ENCODE peak calls at places on chromosomes 3 and 15, in ten cellular contexts. I is stomach, R is Panc1, H is left ventricle myocardium inferior, A is HCT116, M is IMR-90, D is fibroblast of pulmonary artery, V is PC-3, E is thyroid gland, N is upper lobe of right lung. K is an unnamed sample.

GRCh38 chr15:56146756-56147155 is 96.9 kb downstream of the RFX7 start:
- DNase-seq in A (no peak), E (no peak), N (no peak), R (no peak), H (no peak), M (peak; percentile 37), V (no peak), I (no peak), D (no peak), K (no peak)

GRCh38 chr3:2727566-2728318 is 382.4 kb downstream of the IL5RA start:
- DNase-seq in D (no peak), M (no peak), R (no peak), N (no peak), A (no peak), V (no peak), I (no peak), E (peak; percentile 16), H (no peak), K (no peak)

GRCh38 chr15:67968564-67969440 is 85.3 kb upstream of the PIAS1 start:
- DNase-seq in D (no peak), H (no peak), A (no peak), N (no peak), E (no peak), I (no peak), R (no peak), M (no peak), V (no peak), K (no peak)

GRCh38 chr3:181694805-181695660 is 16.7 kb upstream of the SOX2 start:
- DNase-seq in N (peak; percentile 84), D (no peak), V (no peak), I (peak; percentile 47), H (peak; percentile 40), E (peak; percentile 87), M (no peak), A (no peak), R (no peak), K (no peak)

GRCh38 chr15:99249270-99249817 is at the start of gene TTC23:
- DNase-seq in M (peak; percentile 89), A (peak; percentile 85), I (no peak), N (no peak), R (peak; percentile 72), D (peak; percentile 92), V (peak; percentile 91), E (peak; percentile 31), H (no peak), K (no peak)

GRCh38 chr3:40971191-40972168 is 227.8 kb upstream of the CTNNB1 start:
- DNase-seq in D (peak; percentile 99), A (peak; percentile 42), H (peak; percentile 49), I (peak; percentile 47), E (peak; percentile 84), V (peak; percentile 96), R (peak; percentile 81), M (peak; percentile 86), N (peak; percentile 80), K (no peak)

GRCh38 chr3:152539191-152539764 is 270.5 kb downstream of the MBNL1 start:
- DNase-seq in H (no peak), E (no peak), D (no peak), I (no peak), V (no peak), M (no peak), N (no peak), A (no peak), R (no peak), K (no peak)

GRCh38 chr3:4953119-4953518 is 26.1 kb upstream of the BHLHE40 start:
- DNase-seq in I (no peak), M (no peak), R (no peak), A (no peak), N (no peak), D (no peak), V (peak; percentile 20), E (no peak), H (no peak), K (no peak)

DNA sequence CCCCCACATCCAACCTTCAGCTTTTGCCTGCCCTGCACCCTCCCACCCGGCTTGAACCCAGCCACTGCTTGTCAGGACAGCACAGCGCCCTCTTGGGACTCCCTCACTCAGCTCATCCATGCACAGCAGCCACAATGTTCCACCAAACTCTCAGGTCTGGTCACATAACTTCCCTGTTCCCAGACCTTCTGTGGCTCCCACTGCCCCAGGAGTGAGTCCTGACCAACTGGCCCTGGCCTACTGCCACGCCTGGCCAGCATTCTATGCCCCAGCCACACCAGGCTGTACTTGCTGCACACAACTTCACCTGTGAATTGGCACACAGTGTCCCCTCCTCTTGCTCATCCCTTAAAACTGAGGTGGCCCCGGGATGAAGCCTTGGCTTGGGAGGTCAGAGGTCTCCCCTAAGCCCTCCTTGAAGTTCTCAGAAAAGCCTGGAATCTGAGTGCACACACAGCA is 21.0 kb downstream of the PLXNB1 start:
- DNase-seq in H (no peak), N (peak; percentile 44), V (no peak), A (no peak), M (no peak), R (no peak), D (no peak), E (peak; percentile 1), I (peak; percentile 21), K (peak; percentile 58)
- TF ChIP-seq CTCF in H (no peak), N (no peak), V (peak; percentile 20), A (peak; percentile 18), M (no peak), R (no peak), D (peak; percentile 6), E (no peak), I (no peak), K (no peak)

GRCh38 chr3:53072653-53073552 is 27.0 kb upstream of the SFMBT1 start:
- DNase-seq in I (peak; percentile 86), D (peak; percentile 76), N (peak; percentile 93), E (peak; percentile 82), R (peak; percentile 32), M (peak; percentile 63), A (peak; percentile 48), H (peak; percentile 82), V (peak; percentile 84), K (peak; percentile 87)

GRCh38 chr3:53068176-53068575 is 22.3 kb upstream of the SFMBT1 start:
- DNase-seq in H (no peak), I (no peak), V (no peak), N (no peak), E (no peak), D (no peak), R (no peak), M (no peak), A (no peak), K (no peak)

GRCh38 chr3:53071882-53072431 is 26.1 kb upstream of the SFMBT1 start:
- DNase-seq in V (no peak), R (no peak), H (no peak), M (no peak), E (no peak), A (no peak), D (no peak), N (no peak), I (no peak), K (no peak)

GRCh38 chr3:53067571-53067970 is 21.7 kb upstream of the SFMBT1 start:
- DNase-seq in M (no peak), V (no peak), E (no peak), H (no peak), N (no peak), A (no peak), R (no peak), D (no peak), I (no peak), K (no peak)

DNA sequence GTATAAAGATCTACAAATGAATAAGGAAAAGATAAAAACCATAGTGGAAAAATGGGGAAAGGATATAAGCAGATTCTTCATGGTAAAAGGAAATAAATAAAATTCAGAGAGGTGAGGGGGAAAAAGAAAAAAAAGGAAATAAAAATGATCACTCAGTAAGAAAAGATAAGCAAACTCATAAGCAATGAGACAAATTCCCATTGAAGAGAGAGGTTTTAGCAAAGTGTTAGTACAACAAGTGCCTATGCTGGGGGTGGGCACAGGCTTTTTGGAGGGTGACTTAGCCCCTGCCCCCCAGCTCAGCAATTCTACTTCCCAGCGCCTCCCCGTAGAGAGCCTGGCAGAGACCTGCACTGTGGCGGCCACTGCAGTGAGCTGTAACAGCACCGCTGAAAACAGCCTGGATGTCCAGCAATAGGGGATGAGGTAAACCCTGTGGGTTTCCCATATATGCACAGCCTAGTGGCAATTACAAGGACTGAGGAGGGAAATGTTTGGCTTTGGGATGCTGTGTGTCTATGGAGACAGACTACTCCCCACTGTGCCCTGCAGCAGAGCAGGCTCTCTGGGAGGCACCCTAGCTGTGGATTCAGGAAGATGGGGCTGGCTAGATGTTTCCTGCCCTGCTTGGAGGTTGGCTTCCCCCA is 23.7 kb upstream of the SFMBT1 start:
- DNase-seq in V (no peak), M (peak; percentile 12), D (peak; percentile 23), I (no peak), R (no peak), N (no peak), H (no peak), A (no peak), E (no peak), K (no peak)
- TF ChIP-seq CTCF in V (no peak), M (no peak), D (no peak), I (no peak), R (no peak), N (no peak), H (no peak), A (no peak), E (no peak), K (peak; percentile 27)

GRCh38 chr3:76039431-76039830 is 254.1 kb upstream of the ZNF717 start:
- DNase-seq in H (no peak), N (no peak), R (no peak), I (no peak), E (no peak), A (no peak), D (no peak), V (peak; percentile 61), M (peak; percentile 72), K (no peak)

GRCh38 chr3:76043746-76044145 is 258.4 kb upstream of the ZNF717 start:
- DNase-seq in H (no peak), D (no peak), E (no peak), A (no peak), N (no peak), V (no peak), I (no peak), M (no peak), R (no peak), K (no peak)

GRCh38 chr3:76040946-76041345 is 255.6 kb upstream of the ZNF717 start:
- DNase-seq in V (peak; percentile 47), H (no peak), R (no peak), N (no peak), M (peak; percentile 49), E (no peak), D (peak; percentile 22), A (no peak), I (no peak), K (no peak)

GRCh38 chr3:76047368-76047767 is 262.0 kb upstream of the ZNF717 start:
- DNase-seq in I (no peak), M (no peak), A (no peak), N (no peak), H (no peak), V (no peak), D (no peak), E (no peak), R (no peak), K (no peak)

GRCh38 chr3:76044601-76045600 is 259.6 kb upstream of the ZNF717 start:
- DNase-seq in V (peak; percentile 69), E (peak; percentile 16), I (peak; percentile 38), M (peak; percentile 44), A (no peak), N (no peak), H (no peak), D (peak; percentile 26), R (no peak), K (no peak)
- TF ChIP-seq CTCF in V (peak; percentile 88), E (peak; percentile 7), I (no peak), M (peak; percentile 65), A (peak; percentile 36), N (peak; percentile 45), H (peak; percentile 49), D (peak; percentile 18), R (peak; percentile 46), K (peak; percentile 89)

DNA sequence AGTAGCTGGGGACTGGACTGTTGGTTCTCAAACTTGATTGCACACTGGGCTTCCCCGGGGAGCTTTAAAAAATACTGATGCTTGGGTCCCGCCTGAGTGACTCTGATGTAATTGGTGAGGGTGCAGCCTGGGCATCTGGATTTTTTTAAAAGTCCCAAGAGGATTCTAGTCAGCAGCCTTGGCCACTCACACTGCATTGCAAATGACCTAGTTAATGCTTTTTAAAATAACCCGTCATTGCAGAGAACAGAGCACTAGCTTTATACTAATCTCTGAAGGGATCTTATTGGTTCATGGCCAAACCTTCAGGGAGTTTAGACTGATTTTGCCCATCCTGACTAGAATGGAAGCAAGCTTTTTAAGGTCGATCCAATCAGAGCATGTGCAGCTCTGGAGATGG is 310.6 kb upstream of the PROK2 start:
- DNase-seq in N (no peak), M (no peak), E (no peak), I (no peak), H (no peak), A (no peak), R (no peak), D (no peak), V (no peak), K (no peak)
- TF ChIP-seq CTCF in N (no peak), M (no peak), E (no peak), I (no peak), H (no peak), A (no peak), R (no peak), D (no peak), V (no peak), K (no peak)